ENCODE peak calls at places on chromosomes 16 and 17, in four cellular contexts. X, I, Z and R are unnamed samples.
A peak's percentile ranks its signal among the peaks of the same experiment; 100 is the strongest.

GRCh38 chr16:4613636-4614570 is 785 bp downstream of the UBALD1 start:
- DNase-seq in X (no peak), I (peak; percentile 48), Z (peak; percentile 48), R (no peak)

GRCh38 chr17:12974319-12974661 is 43.5 kb downstream of the ELAC2 start:
- DNase-seq in X (no peak), I (no peak), Z (no peak), R (no peak)

GRCh38 chr17:27296427-27296979 is 2.6 kb downstream of the WSB1 start:
- DNase-seq in X (no peak), I (peak; percentile 85), Z (peak; percentile 57), R (no peak)

GRCh38 chr16:83329466-83329865 is 478.3 kb upstream of the HSBP1 start:
- DNase-seq in X (no peak), I (no peak), Z (no peak), R (no peak)

GRCh38 chr16:22424161-22424937 is 49.9 kb upstream of the CDR2 start:
- DNase-seq in X (peak; percentile 46), I (no peak), Z (no peak), R (no peak)

GRCh38 chr16:12211870-12212690 is 235.5 kb downstream of the SNX29 start:
- DNase-seq in X (no peak), I (no peak), Z (no peak), R (no peak)

GRCh38 chr16:53612003-53612402 is 91.7 kb downstream of the RPGRIP1L start:
- DNase-seq in X (no peak), I (no peak), Z (no peak), R (no peak)

GRCh38 chr17:66477615-66478283 is 175.3 kb downstream of the PRKCA start:
- DNase-seq in X (no peak), I (no peak), Z (no peak), R (no peak)

GRCh38 chr16:61831351-61831933 is 204.8 kb downstream of the CDH8 start:
- DNase-seq in X (no peak), I (no peak), Z (no peak), R (no peak)

GRCh38 chr17:40458001-40458791 is 14.9 kb downstream of the IGFBP4 start:
- DNase-seq in X (no peak), I (peak; percentile 84), Z (no peak), R (no peak)

GRCh38 chr16:22001591-22001990 is 675 bp upstream of the PDZD9 start:
- DNase-seq in X (no peak), I (peak; percentile 71), Z (peak; percentile 39), R (no peak)

GRCh38 chr16:59195242-59195641 is 461.1 kb upstream of the GOT2 start:
- DNase-seq in X (no peak), I (no peak), Z (no peak), R (no peak)

GRCh38 chr16:59201160-59201559 is 467.0 kb upstream of the GOT2 start:
- DNase-seq in X (no peak), I (no peak), Z (no peak), R (no peak)

GRCh38 chr16:59202463-59202862 is 468.3 kb upstream of the GOT2 start:
- DNase-seq in X (no peak), I (no peak), Z (no peak), R (no peak)

GRCh38 chr16:59201821-59202220 is 467.7 kb upstream of the GOT2 start:
- DNase-seq in X (no peak), I (no peak), Z (no peak), R (no peak)

DNA sequence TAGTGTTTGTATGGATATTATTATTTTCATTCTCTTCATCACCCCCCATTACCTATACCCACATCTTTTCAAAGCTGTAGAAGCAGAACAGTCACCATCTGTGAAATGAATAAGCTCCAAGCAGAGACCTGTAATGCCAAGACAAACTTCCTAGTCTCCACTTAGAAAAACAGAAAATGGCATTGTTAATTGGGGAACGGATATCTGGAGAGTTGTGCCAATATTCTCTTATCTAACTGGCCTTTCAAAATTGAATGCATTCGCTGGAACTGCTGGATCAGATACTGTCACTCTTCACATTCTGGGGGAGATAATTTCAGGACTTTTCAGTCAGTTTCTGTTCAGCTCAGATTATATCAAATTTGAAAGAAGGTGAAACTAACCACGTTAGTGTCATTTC is 464.4 kb upstream of the GOT2 start:
- DNase-seq in X (no peak), I (no peak), Z (no peak), R (no peak)
- H2AFZ ChIP-seq in X (peak overlapping the region; percentile 45), I (no peak overlapping the region), Z (no peak overlapping the region), R (no peak overlapping the region)

GRCh38 chr16:791131-791530 is 2.7 kb downstream of the CHTF18 start:
- DNase-seq in X (no peak), I (no peak), Z (no peak), R (no peak)
- H2BK15ac ChIP-seq in X (no peak overlapping the region), I (no peak overlapping the region), Z (no peak overlapping the region), R (no peak overlapping the region)

DNA sequence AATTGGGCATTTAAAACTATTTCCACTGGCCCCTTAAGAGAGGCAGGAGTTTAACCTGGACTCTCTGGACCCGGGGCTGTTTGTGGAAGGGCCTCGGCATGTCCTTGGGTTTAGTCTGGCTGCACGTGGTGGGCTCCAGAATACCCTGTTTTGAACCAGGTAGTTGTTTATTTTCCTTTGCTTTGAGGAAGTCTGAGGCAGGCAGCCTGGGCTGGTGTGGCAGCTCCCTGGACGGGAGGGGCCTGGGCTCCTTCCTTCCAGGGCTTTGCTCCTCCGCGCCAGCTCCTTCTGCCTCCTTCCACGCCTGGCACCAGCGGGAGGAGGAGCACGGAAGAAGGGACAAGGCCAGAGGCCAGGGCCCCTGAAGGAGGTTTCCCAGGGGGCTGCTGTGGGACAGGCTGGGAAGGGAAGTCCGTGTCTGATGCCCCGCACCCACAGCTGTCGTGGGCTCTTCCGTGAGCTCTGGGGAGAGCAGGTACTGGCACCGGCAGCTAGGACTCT is 15.5 kb downstream of the BANP start:
- DNase-seq in X (no peak), I (no peak), Z (no peak), R (no peak)
- H2AFZ ChIP-seq in X (no peak overlapping the region), I (peak overlapping the region; percentile 38), Z (no peak overlapping the region), R (no peak overlapping the region)

DNA sequence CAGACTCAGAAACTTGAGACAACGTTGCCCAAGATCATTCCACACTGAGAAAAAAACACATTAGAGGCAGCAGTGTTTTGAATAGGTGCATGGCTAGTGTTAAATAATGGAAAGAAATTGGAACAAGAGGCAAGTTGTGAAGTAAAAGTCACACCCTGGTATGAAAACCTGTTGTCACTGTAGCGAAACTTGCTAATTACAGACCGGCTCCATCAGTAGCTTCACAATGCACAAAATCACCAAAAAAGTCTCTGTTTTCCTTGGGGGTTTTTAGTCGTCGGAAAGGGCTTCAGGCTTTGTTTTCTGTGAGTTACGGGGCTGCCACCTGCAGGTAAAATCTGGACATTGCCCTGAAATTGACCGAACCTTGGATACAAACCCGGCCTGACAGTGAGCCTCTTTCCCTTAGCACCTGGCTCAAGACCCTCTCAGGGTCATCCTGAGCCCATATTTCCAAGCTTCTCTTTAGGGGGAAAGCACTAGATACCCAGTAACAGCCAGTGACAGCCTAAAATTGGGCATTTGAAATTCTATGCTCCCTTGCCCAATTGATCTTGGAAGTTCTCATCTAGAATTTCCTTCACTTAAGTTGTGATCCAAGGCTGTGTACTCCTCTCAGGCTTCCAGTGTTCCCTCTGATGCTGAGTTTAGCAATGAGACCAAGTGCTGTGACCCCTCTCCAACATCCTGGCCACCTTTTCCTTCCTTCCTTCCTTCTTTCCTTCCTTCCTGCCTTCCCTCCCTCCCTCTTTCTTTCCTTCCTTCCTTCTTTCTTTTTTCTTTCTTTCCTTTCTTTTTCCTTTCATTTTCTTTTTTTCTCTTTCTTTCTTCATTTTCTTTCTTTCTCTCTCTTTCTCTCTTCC is 7.2 kb upstream of the GRB2 start:
- DNase-seq in X (peak; percentile 86), I (peak; percentile 62), Z (peak; percentile 81), R (peak; percentile 86)
- H2BK15ac ChIP-seq in X (no peak overlapping the region), I (no peak overlapping the region), Z (no peak overlapping the region), R (no peak overlapping the region)

GRCh38 chr17:62717589-62718342 is 90.3 kb downstream of the MRC2 start:
- DNase-seq in X (no peak), I (no peak), Z (no peak), R (no peak)

GRCh38 chr17:62716834-62717588 is 89.5 kb downstream of the MRC2 start:
- DNase-seq in X (no peak), I (no peak), Z (no peak), R (no peak)

GRCh38 chr17:62719586-62719985 is 88.5 kb downstream of the MARCHF10 start:
- DNase-seq in X (no peak), I (no peak), Z (no peak), R (no peak)

GRCh38 chr17:62720126-62720850 is 87.8 kb downstream of the MARCHF10 start:
- DNase-seq in X (no peak), I (no peak), Z (no peak), R (no peak)

GRCh38 chr17:62718420-62718819 is 89.7 kb downstream of the MARCHF10 start:
- DNase-seq in X (no peak), I (peak; percentile 61), Z (peak; percentile 82), R (no peak)
- H2AFZ ChIP-seq in X (no peak overlapping the region), I (no peak overlapping the region), Z (no peak overlapping the region), R (no peak overlapping the region)

GRCh38 chr17:6713130-6713917 is at the start of gene SLC13A5:
- DNase-seq in X (peak; percentile 84), I (no peak), Z (peak; percentile 27), R (peak; percentile 56)
- H2BK15ac ChIP-seq in X (peak within 1 kb of the TSS; percentile 1), I (no peak within 1 kb of the TSS), Z (peak within 1 kb of the TSS; percentile 30), R (peak within 1 kb of the TSS; percentile 39)